ENCODE peak calls at places on chromosomes 6 and 20, in nine cellular contexts. A is BE2C, N is heart right ventricle, I is brain microvascular endothelial cell, S is endodermal cell, L is fibroblast of pulmonary artery, O is uterus, D is WERI-Rb-1, T is choroid plexus epithelial cell. X is an unnamed sample.

GRCh38 chr6:40326689-40327404 is 260.3 kb downstream of the LRFN2 start:
- DNase-seq in S (no peak), O (no peak), T (no peak), N (no peak), D (no peak), A (no peak), I (no peak), L (no peak), X (no peak)

GRCh38 chr6:7827142-7827541 is 83.4 kb downstream of the TXNDC5 start:
- DNase-seq in D (no peak), O (no peak), L (peak), S (no peak), N (no peak), T (peak), I (peak), A (no peak), X (no peak)

GRCh38 chr20:24134284-24134683 is 145.7 kb upstream of the GGTLC1 start:
- DNase-seq in S (no peak), A (no peak), T (peak), L (no peak), D (no peak), I (no peak), N (no peak), O (no peak), X (no peak)

GRCh38 chr20:4904127-4904860 is 97.0 kb downstream of the SLC23A2 start:
- DNase-seq in A (no peak), T (no peak), I (no peak), D (no peak), O (no peak), L (no peak), N (no peak), S (no peak), X (no peak)

GRCh38 chr6:30915591-30915946 is 1.5 kb downstream of the VARS2 start:
- DNase-seq in S (peak), O (peak), L (peak), A (peak), I (peak), N (no peak), D (peak), T (peak), X (peak)

GRCh38 chr20:23156842-23157423 is 70.8 kb upstream of the CD93 start:
- DNase-seq in L (no peak), T (no peak), A (no peak), D (no peak), N (no peak), S (no peak), I (no peak), O (no peak), X (no peak)

GRCh38 chr6:156617376-156617775 is 159.8 kb upstream of the ARID1B start:
- DNase-seq in A (peak), D (no peak), T (no peak), O (no peak), S (peak), L (peak), N (no peak), I (peak), X (peak)

GRCh38 chr6:116387374-116387773 is 16.6 kb downstream of the DSE start:
- DNase-seq in I (peak), O (peak), T (peak), A (no peak), S (no peak), L (peak), D (no peak), N (no peak), X (no peak)

GRCh38 chr6:143974089-143974488 is 34.0 kb downstream of the PLAGL1 start:
- DNase-seq in I (no peak), T (no peak), N (no peak), O (no peak), A (no peak), D (no peak), L (no peak), S (no peak), X (no peak)

GRCh38 chr6:132220800-132221199 is 180.5 kb downstream of the MOXD1 start:
- DNase-seq in D (no peak), A (no peak), I (no peak), O (no peak), T (no peak), N (no peak), L (no peak), S (no peak), X (no peak)

GRCh38 chr6:135919026-135919425 is 67.5 kb downstream of the PDE7B start:
- DNase-seq in D (no peak), L (no peak), N (no peak), O (no peak), I (no peak), T (no peak), S (no peak), A (no peak), X (no peak)

GRCh38 chr20:36543187-36544133 is 2.1 kb downstream of the MYL9 start:
- DNase-seq in N (peak), S (peak), D (no peak), L (peak), I (peak), O (peak), A (no peak), T (peak), X (peak)

GRCh38 chr6:32920610-32921188 is 20.1 kb downstream of the HLA-DMB start:
- DNase-seq in D (no peak), L (no peak), A (no peak), S (no peak), I (no peak), N (no peak), O (no peak), T (no peak), X (no peak)

GRCh38 chr20:17909745-17910345 is 58.7 kb downstream of the SNX5 start:
- DNase-seq in O (no peak), D (no peak), T (peak), A (no peak), S (no peak), L (peak), I (no peak), N (no peak), X (no peak)

GRCh38 chr20:2599265-2600060 is 53.0 kb upstream of the NOP56 start:
- DNase-seq in A (no peak), I (no peak), D (no peak), O (no peak), N (no peak), T (peak), S (peak), L (no peak), X (no peak)

GRCh38 chr20:23725102-23725501 is 25.6 kb downstream of the CST1 start:
- DNase-seq in I (no peak), T (no peak), D (no peak), O (no peak), S (no peak), N (no peak), A (no peak), L (no peak), X (no peak)

GRCh38 chr6:157139054-157139708 is 184.1 kb downstream of the TMEM242 start:
- DNase-seq in S (peak), N (no peak), D (peak), L (no peak), O (no peak), A (peak), T (no peak), I (no peak), X (peak)

GRCh38 chr6:7131390-7131789 is 23.6 kb downstream of the RREB1 start:
- DNase-seq in I (no peak), S (no peak), N (no peak), L (no peak), D (peak), A (no peak), T (no peak), O (no peak), X (no peak)

GRCh38 chr6:147287869-147288271 is 83.7 kb downstream of the STXBP5 start:
- DNase-seq in S (no peak), T (peak), O (no peak), A (no peak), N (no peak), I (peak), L (peak), D (no peak), X (peak)

GRCh38 chr6:109790131-109790530 is 99.0 kb downstream of the FIG4 start:
- DNase-seq in D (no peak), S (no peak), I (no peak), T (peak), A (no peak), O (no peak), N (no peak), L (peak), X (no peak)

GRCh38 chr6:17311595-17312311 is 30.6 kb downstream of the RBM24 start:
- DNase-seq in N (no peak), I (peak), A (no peak), T (peak), O (no peak), S (no peak), D (peak), L (peak), X (no peak)

GRCh38 chr20:11229772-11230171 is 556.0 kb upstream of the JAG1 start:
- DNase-seq in I (peak), S (no peak), A (no peak), T (peak), O (peak), L (peak), N (peak), D (no peak), X (peak)

GRCh38 chr6:158122048-158122447 is 46.0 kb downstream of the SERAC1 start:
- DNase-seq in O (no peak), T (no peak), I (no peak), D (no peak), N (no peak), A (no peak), S (no peak), L (no peak), X (no peak)

GRCh38 chr20:8255945-8256632 is 124.0 kb downstream of the PLCB1 start:
- DNase-seq in T (no peak), L (no peak), A (no peak), N (no peak), D (peak), O (no peak), I (no peak), S (no peak), X (no peak)

GRCh38 chr20:9531581-9531980 is 17.2 kb downstream of the LAMP5 start:
- DNase-seq in L (no peak), A (no peak), T (no peak), I (no peak), D (no peak), N (no peak), S (no peak), O (no peak), X (no peak)

GRCh38 chr6:158191769-158192168 is 23.6 kb downstream of the GTF2H5 start:
- DNase-seq in L (no peak), A (no peak), I (no peak), D (no peak), T (no peak), N (no peak), O (no peak), S (no peak), X (no peak)

GRCh38 chr6:105990151-105990550 is 96.0 kb upstream of the PRDM1 start:
- DNase-seq in L (no peak), A (no peak), O (no peak), I (no peak), S (no peak), T (no peak), N (no peak), D (no peak), X (no peak)

GRCh38 chr6:11631008-11631407 is 93.5 kb downstream of the TMEM170B start:
- DNase-seq in N (no peak), L (no peak), I (no peak), S (no peak), O (no peak), A (peak), T (no peak), D (no peak), X (no peak)

GRCh38 chr20:32282461-32282860 is 5.0 kb downstream of the KIF3B start:
- DNase-seq in T (no peak), L (no peak), I (no peak), O (no peak), D (no peak), S (no peak), N (peak), A (no peak), X (peak)

GRCh38 chr6:38153511-38153910 is 334.0 kb downstream of the ZFAND3 start:
- DNase-seq in S (peak), L (no peak), D (peak), I (no peak), O (no peak), N (no peak), T (no peak), A (no peak), X (peak)

GRCh38 chr20:24938498-24938897 is 10.6 kb upstream of the CST7 start:
- DNase-seq in I (no peak), S (no peak), A (no peak), O (no peak), T (no peak), D (no peak), L (no peak), N (no peak), X (peak)

GRCh38 chr6:122696853-122697252 is 82.7 kb upstream of the FABP7 start:
- DNase-seq in S (no peak), O (no peak), T (no peak), D (no peak), A (no peak), L (no peak), N (no peak), I (peak), X (no peak)

GRCh38 chr6:75217203-75217602 is 11.3 kb upstream of the COL12A1 start:
- DNase-seq in N (no peak), D (no peak), A (no peak), L (peak), I (peak), O (no peak), S (no peak), T (peak), X (no peak)

GRCh38 chr6:107840636-107841264 is 16.6 kb upstream of the SCML4 start:
- DNase-seq in O (no peak), T (no peak), D (no peak), S (peak), L (no peak), I (no peak), A (no peak), N (no peak), X (no peak)
- H3K4me3 ChIP-seq in O (no peak), T (no peak), D (no peak), S (no peak), L (no peak), I (no peak), A (no peak), N (no peak), X (no peak)

GRCh38 chr6:53805725-53806124 is 10.9 kb downstream of the LRRC1 start:
- DNase-seq in T (no peak), L (no peak), A (no peak), N (no peak), S (peak), D (no peak), I (no peak), O (no peak), X (no peak)

GRCh38 chr6:53800976-53801375 is 6.2 kb downstream of the LRRC1 start:
- DNase-seq in D (no peak), L (no peak), O (no peak), S (no peak), A (no peak), I (no peak), N (no peak), T (no peak), X (no peak)

GRCh38 chr6:53803081-53803860 is 8.5 kb downstream of the LRRC1 start:
- DNase-seq in S (no peak), L (no peak), T (peak), D (no peak), O (no peak), I (peak), N (no peak), A (no peak), X (no peak)

GRCh38 chr6:53805016-53805415 is 10.2 kb downstream of the LRRC1 start:
- DNase-seq in O (no peak), T (no peak), L (no peak), S (peak), A (no peak), N (no peak), I (no peak), D (no peak), X (no peak)

DNA sequence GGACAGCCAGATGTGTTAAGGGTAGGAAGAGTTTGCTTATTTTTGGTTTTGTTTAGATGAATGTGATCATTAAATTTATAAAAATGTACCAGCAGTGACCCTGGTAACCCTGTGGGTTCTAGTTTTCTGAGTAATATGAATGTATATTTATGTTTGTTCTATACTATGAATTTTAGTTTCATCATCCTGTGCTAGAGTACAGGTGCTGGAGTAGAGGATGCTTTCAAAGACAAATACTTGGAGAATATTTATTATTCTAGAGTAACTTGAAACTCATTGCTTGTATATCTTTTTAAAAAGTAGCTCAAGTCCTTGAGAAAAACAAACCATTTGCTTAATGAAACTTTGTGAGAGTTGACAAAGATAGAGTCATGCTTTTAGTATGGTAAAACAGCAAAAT is 7.8 kb downstream of the LRRC1 start:
- DNase-seq in T (no peak), I (no peak), A (no peak), D (no peak), S (no peak), O (no peak), N (no peak), L (no peak), X (no peak)
- H3K4me3 ChIP-seq in T (no peak), I (no peak), A (no peak), D (no peak), S (no peak), O (no peak), N (no peak), L (no peak), X (no peak)

GRCh38 chr6:100137759-100138158 is 143.7 kb upstream of the MCHR2 start:
- DNase-seq in N (no peak), T (no peak), O (no peak), I (no peak), L (no peak), A (no peak), S (no peak), D (no peak), X (no peak)

GRCh38 chr6:100134703-100135102 is 140.7 kb upstream of the MCHR2 start:
- DNase-seq in T (peak), I (peak), N (no peak), S (no peak), A (no peak), D (no peak), O (no peak), L (peak), X (no peak)

GRCh38 chr6:100138346-100139022 is 144.5 kb upstream of the MCHR2 start:
- DNase-seq in L (no peak), D (no peak), S (no peak), O (no peak), N (no peak), A (no peak), T (no peak), I (no peak), X (no peak)

GRCh38 chr6:100135977-100136376 is 142.0 kb upstream of the MCHR2 start:
- DNase-seq in L (no peak), T (no peak), S (no peak), O (no peak), A (no peak), D (no peak), N (no peak), I (no peak), X (no peak)

DNA sequence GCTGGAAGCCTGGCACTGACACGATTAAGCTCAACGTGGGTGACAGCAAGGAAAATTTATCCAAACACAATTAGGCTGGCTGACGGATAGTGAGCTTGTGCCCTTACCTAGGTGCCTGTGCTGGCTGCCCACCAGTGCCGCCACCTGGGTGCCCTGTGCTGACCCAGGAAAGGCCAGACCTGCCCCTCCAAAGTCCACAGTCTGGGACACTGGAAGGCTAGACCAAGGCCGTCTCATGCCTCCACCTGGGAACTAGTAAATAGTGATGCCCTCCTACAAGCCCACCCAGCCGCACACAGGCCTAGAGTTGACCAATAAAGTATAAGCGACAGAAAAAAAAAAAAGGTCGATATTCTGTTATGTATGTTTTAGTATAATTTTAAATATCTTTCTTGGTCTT is 142.6 kb upstream of the MCHR2 start:
- DNase-seq in N (no peak), T (no peak), A (no peak), I (no peak), L (no peak), S (no peak), O (no peak), D (no peak), X (no peak)
- H3K4me3 ChIP-seq in N (no peak), T (no peak), A (no peak), I (no peak), L (no peak), S (no peak), O (no peak), D (no peak), X (no peak)

GRCh38 chr6:2866183-2866846 is 24.7 kb upstream of the SERPINB1 start:
- DNase-seq in D (no peak), N (no peak), I (no peak), S (peak), L (no peak), T (no peak), O (no peak), A (no peak), X (no peak)
- H3K4me3 ChIP-seq in D (no peak), N (no peak), I (no peak), S (no peak), L (no peak), T (no peak), O (no peak), A (no peak), X (no peak)

DNA sequence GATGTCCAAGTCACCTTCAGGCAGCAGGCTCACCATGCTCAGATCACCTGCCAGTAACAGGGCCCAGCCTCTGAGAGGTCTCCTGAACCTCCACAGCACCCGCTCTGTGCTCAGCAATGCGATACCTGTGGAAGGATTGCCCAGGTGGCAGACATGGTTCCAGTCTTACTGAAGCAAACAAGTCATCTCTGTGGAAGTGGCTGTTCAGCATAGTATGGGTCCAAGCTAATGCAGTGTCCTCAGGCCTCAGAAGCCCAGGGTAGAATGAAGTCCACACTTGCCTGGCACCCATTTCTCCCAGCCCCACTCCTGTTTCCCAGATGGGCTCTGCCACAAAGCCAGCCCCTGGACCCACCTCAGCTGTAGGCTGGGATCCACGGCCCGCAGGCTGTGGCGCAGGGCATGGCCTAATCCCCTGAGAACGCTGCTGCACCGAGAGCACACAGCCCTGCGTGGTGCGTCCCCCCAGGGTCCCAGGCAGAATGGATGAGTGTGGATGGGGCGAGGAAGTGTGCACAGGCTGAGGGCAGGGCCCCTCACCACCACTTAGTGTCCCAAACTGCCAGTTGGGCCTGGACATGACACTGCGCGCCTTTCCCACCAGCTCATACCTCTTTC is 101.1 kb downstream of the PXDC1 start:
- DNase-seq in I (no peak), A (no peak), D (no peak), T (no peak), N (no peak), L (no peak), O (no peak), S (no peak), X (no peak)
- H3K4me3 ChIP-seq in I (no peak), A (no peak), D (no peak), T (no peak), N (no peak), L (no peak), O (no peak), S (no peak), X (no peak)

DNA sequence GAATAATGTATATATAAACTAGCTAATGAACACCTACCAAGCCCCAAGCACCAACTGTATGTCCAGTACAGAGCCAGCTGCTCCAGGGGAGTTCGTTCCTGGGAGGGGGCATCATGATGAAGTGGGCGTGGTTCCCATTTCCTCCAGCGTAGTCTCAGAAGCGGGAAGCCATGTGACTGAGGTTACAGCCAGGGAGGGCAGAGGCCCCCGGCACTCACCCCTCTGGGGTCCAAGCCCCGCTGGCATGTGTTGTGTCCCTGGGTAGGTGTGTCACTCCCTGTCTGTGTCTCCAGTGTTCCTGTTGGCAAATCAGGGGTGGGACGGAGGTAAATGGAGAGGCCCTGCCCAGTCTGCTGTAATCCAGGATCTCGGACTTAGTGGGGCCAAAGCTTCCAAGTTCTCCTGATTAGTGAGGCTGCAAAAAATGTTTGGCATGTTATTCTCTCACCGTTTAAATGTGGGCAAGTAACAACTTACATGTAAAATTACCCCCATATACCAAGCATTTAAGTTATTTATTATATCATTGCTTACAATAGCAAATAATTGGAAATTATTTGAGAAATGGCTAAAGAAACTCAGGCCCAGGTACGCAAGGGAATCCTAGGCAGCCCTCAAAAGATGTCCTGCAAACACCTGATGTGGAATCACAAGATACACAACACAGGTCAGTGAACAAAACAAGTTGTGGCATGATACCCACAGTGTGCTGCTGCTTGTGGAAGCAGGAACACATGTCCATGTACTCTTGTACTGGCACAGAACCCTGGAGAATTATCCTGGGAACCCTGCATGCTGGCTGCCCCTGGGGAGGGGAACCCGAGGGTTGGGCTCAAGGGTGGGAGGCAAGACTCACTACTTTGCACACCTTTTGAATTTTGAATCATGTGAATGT is 22.2 kb downstream of the FAM110A start:
- DNase-seq in N (no peak), L (no peak), T (no peak), I (no peak), D (no peak), S (no peak), A (no peak), O (no peak), X (no peak)
- H3K4me3 ChIP-seq in N (no peak), L (no peak), T (no peak), I (no peak), D (no peak), S (no peak), A (no peak), O (no peak), X (no peak)